ENCODE peak calls at places on chromosomes 13 and 19, in seven cellular contexts. One of them, this sample, is unnamed.
A peak's percentile ranks its signal among the peaks of the same experiment; 100 is the strongest.

GRCh38 chr19:18657590-18658365 is 20.9 kb downstream of the KLHL26 start:
- DNase-seq in heart right ventricle: peak; percentile 77
- DNase-seq in GDM1: no peak
- DNase-seq in Karpas-422: peak; percentile 56
- DNase-seq in hepatocyte: peak; percentile 51
- DNase-seq in HT1080: peak; percentile 50
- DNase-seq in stimulated activated CD4-positive, alpha-beta T cell treated with anti-CD3 and anti-CD28 coated beads, Interleukin-4, amount 100 ng/mL, for 1 hour: no peak
- DNase-seq in this sample: peak; percentile 70

GRCh38 chr13:102286326-102286725 is 115.5 kb downstream of the FGF14 start:
- DNase-seq in heart right ventricle: no peak
- DNase-seq in hepatocyte: peak; percentile 15
- DNase-seq in stimulated activated CD4-positive, alpha-beta T cell treated with anti-CD3 and anti-CD28 coated beads, Interleukin-4, amount 100 ng/mL, for 1 hour: no peak
- DNase-seq in HT1080: peak; percentile 80
- DNase-seq in GDM1: no peak
- DNase-seq in Karpas-422: no peak
- DNase-seq in this sample: peak; percentile 84

GRCh38 chr13:112859817-112860190 is 109.2 kb upstream of the MCF2L start:
- DNase-seq in HT1080: peak; percentile 50
- DNase-seq in hepatocyte: no peak
- DNase-seq in stimulated activated CD4-positive, alpha-beta T cell treated with anti-CD3 and anti-CD28 coated beads, Interleukin-4, amount 100 ng/mL, for 1 hour: no peak
- DNase-seq in heart right ventricle: no peak
- DNase-seq in Karpas-422: peak; percentile 70
- DNase-seq in GDM1: no peak
- DNase-seq in this sample: peak; percentile 55

GRCh38 chr13:95552539-95553270 is at the start of gene CLDN10:
- DNase-seq in heart right ventricle: no peak
- DNase-seq in hepatocyte: no peak
- DNase-seq in HT1080: no peak
- DNase-seq in GDM1: no peak
- DNase-seq in Karpas-422: no peak
- DNase-seq in stimulated activated CD4-positive, alpha-beta T cell treated with anti-CD3 and anti-CD28 coated beads, Interleukin-4, amount 100 ng/mL, for 1 hour: no peak
- DNase-seq in this sample: no peak

GRCh38 chr19:10737680-10738079 is 19.8 kb downstream of the DNM2 start:
- DNase-seq in GDM1: no peak
- DNase-seq in hepatocyte: no peak
- DNase-seq in stimulated activated CD4-positive, alpha-beta T cell treated with anti-CD3 and anti-CD28 coated beads, Interleukin-4, amount 100 ng/mL, for 1 hour: no peak
- DNase-seq in heart right ventricle: no peak
- DNase-seq in HT1080: no peak
- DNase-seq in Karpas-422: no peak
- DNase-seq in this sample: no peak

GRCh38 chr19:41424335-41425173 is 2.6 kb downstream of the B3GNT8 start:
- DNase-seq in Karpas-422: peak; percentile 32
- DNase-seq in hepatocyte: no peak
- DNase-seq in heart right ventricle: no peak
- DNase-seq in GDM1: no peak
- DNase-seq in stimulated activated CD4-positive, alpha-beta T cell treated with anti-CD3 and anti-CD28 coated beads, Interleukin-4, amount 100 ng/mL, for 1 hour: no peak
- DNase-seq in HT1080: no peak
- DNase-seq in this sample: no peak

GRCh38 chr19:56066152-56067023 is 54.7 kb downstream of the ZNF787 start:
- DNase-seq in heart right ventricle: peak; percentile 71
- DNase-seq in stimulated activated CD4-positive, alpha-beta T cell treated with anti-CD3 and anti-CD28 coated beads, Interleukin-4, amount 100 ng/mL, for 1 hour: peak; percentile 68
- DNase-seq in HT1080: peak; percentile 38
- DNase-seq in hepatocyte: peak; percentile 84
- DNase-seq in GDM1: peak; percentile 20
- DNase-seq in Karpas-422: peak; percentile 83
- DNase-seq in this sample: peak; percentile 62

GRCh38 chr13:42266464-42266863 is 5.5 kb upstream of the AKAP11 start:
- DNase-seq in Karpas-422: no peak
- DNase-seq in heart right ventricle: no peak
- DNase-seq in hepatocyte: no peak
- DNase-seq in HT1080: peak; percentile 63
- DNase-seq in GDM1: no peak
- DNase-seq in stimulated activated CD4-positive, alpha-beta T cell treated with anti-CD3 and anti-CD28 coated beads, Interleukin-4, amount 100 ng/mL, for 1 hour: no peak
- DNase-seq in this sample: peak; percentile 46